ENCODE peak calls at places on chromosomes 3 and 15, in nine cellular contexts. One of them, this sample, is unnamed. For H3K36me3, the result is how much of the 10 kb centered on the place peaks cover.

GRCh38 chr3:149448331-149448831 is 26.1 kb upstream of the TM4SF4 start:
- DNase-seq in ovary: no peak
- DNase-seq in brain microvascular endothelial cell: peak
- DNase-seq in heart left ventricle: no peak
- DNase-seq in neural progenitor cell: no peak
- DNase-seq in cardiac muscle cell: no peak
- DNase-seq in kidney epithelial cell: no peak
- DNase-seq in stomach: no peak
- DNase-seq in lower lobe of right lung: no peak
- DNase-seq in this sample: no peak

GRCh38 chr15:22253676-22254408 is 173.5 kb downstream of the OR4M2 start:
- DNase-seq in stomach: no peak
- DNase-seq in lower lobe of right lung: no peak
- DNase-seq in kidney epithelial cell: no peak
- DNase-seq in brain microvascular endothelial cell: no peak
- DNase-seq in cardiac muscle cell: no peak
- DNase-seq in heart left ventricle: no peak
- DNase-seq in neural progenitor cell: no peak
- DNase-seq in ovary: no peak
- DNase-seq in this sample: peak

GRCh38 chr3:141788147-141788546 is 24.9 kb downstream of the GRK7 start:
- DNase-seq in heart left ventricle: no peak
- DNase-seq in cardiac muscle cell: no peak
- DNase-seq in brain microvascular endothelial cell: no peak
- DNase-seq in ovary: no peak
- DNase-seq in neural progenitor cell: no peak
- DNase-seq in stomach: no peak
- DNase-seq in kidney epithelial cell: no peak
- DNase-seq in lower lobe of right lung: no peak
- DNase-seq in this sample: no peak

GRCh38 chr3:177603137-177603603 is 405.9 kb upstream of the TBL1XR1 start:
- DNase-seq in kidney epithelial cell: no peak
- DNase-seq in stomach: no peak
- DNase-seq in ovary: no peak
- DNase-seq in brain microvascular endothelial cell: no peak
- DNase-seq in cardiac muscle cell: no peak
- DNase-seq in neural progenitor cell: no peak
- DNase-seq in lower lobe of right lung: no peak
- DNase-seq in heart left ventricle: no peak
- DNase-seq in this sample: no peak

GRCh38 chr3:197298858-197299854 is 744 bp upstream of the DLG1 start:
- DNase-seq in ovary: peak
- DNase-seq in cardiac muscle cell: peak
- DNase-seq in neural progenitor cell: peak
- DNase-seq in stomach: peak
- DNase-seq in brain microvascular endothelial cell: no peak
- DNase-seq in lower lobe of right lung: peak
- DNase-seq in heart left ventricle: peak
- DNase-seq in kidney epithelial cell: no peak
- DNase-seq in this sample: peak

GRCh38 chr3:8320711-8321458 is 180.7 kb upstream of the LMCD1 start:
- DNase-seq in cardiac muscle cell: no peak
- DNase-seq in kidney epithelial cell: no peak
- DNase-seq in stomach: no peak
- DNase-seq in brain microvascular endothelial cell: no peak
- DNase-seq in lower lobe of right lung: no peak
- DNase-seq in neural progenitor cell: no peak
- DNase-seq in heart left ventricle: no peak
- DNase-seq in ovary: no peak
- DNase-seq in this sample: no peak

GRCh38 chr3:184583345-184584000 is 21.9 kb downstream of the EPHB3 start:
- DNase-seq in brain microvascular endothelial cell: no peak
- DNase-seq in lower lobe of right lung: no peak
- DNase-seq in heart left ventricle: peak
- DNase-seq in cardiac muscle cell: peak
- DNase-seq in ovary: peak
- DNase-seq in neural progenitor cell: peak
- DNase-seq in stomach: no peak
- DNase-seq in kidney epithelial cell: no peak
- DNase-seq in this sample: no peak

GRCh38 chr15:42059661-42060476 is 34.5 kb downstream of the PLA2G4D start:
- DNase-seq in kidney epithelial cell: no peak
- DNase-seq in cardiac muscle cell: peak
- DNase-seq in neural progenitor cell: peak
- DNase-seq in heart left ventricle: no peak
- DNase-seq in stomach: peak
- DNase-seq in lower lobe of right lung: no peak
- DNase-seq in brain microvascular endothelial cell: peak
- DNase-seq in ovary: peak
- DNase-seq in this sample: peak

GRCh38 chr3:190541008-190541407 is 27.1 kb downstream of the IL1RAP start:
- DNase-seq in lower lobe of right lung: no peak
- DNase-seq in kidney epithelial cell: no peak
- DNase-seq in stomach: no peak
- DNase-seq in heart left ventricle: no peak
- DNase-seq in neural progenitor cell: no peak
- DNase-seq in ovary: no peak
- DNase-seq in brain microvascular endothelial cell: no peak
- DNase-seq in cardiac muscle cell: no peak
- DNase-seq in this sample: no peak

GRCh38 chr15:56245871-56246814 is 2.5 kb upstream of the RFX7 start:
- DNase-seq in brain microvascular endothelial cell: peak
- DNase-seq in kidney epithelial cell: peak
- DNase-seq in lower lobe of right lung: peak
- DNase-seq in neural progenitor cell: peak
- DNase-seq in stomach: peak
- DNase-seq in ovary: peak
- DNase-seq in heart left ventricle: peak
- DNase-seq in cardiac muscle cell: peak
- DNase-seq in this sample: peak

GRCh38 chr3:86787091-86787490 is 203.9 kb downstream of the VGLL3 start:
- DNase-seq in cardiac muscle cell: no peak
- DNase-seq in kidney epithelial cell: no peak
- DNase-seq in lower lobe of right lung: no peak
- DNase-seq in stomach: no peak
- DNase-seq in brain microvascular endothelial cell: peak
- DNase-seq in heart left ventricle: no peak
- DNase-seq in neural progenitor cell: no peak
- DNase-seq in ovary: no peak
- DNase-seq in this sample: no peak

GRCh38 chr15:95995375-95996168 is 334.9 kb upstream of the NR2F2 start:
- DNase-seq in heart left ventricle: no peak
- DNase-seq in neural progenitor cell: no peak
- DNase-seq in lower lobe of right lung: no peak
- DNase-seq in cardiac muscle cell: no peak
- DNase-seq in stomach: no peak
- DNase-seq in ovary: no peak
- DNase-seq in brain microvascular endothelial cell: no peak
- DNase-seq in kidney epithelial cell: no peak
- DNase-seq in this sample: no peak

GRCh38 chr15:75131269-75131643 is 70.4 kb upstream of the C15orf39 start:
- DNase-seq in ovary: no peak
- DNase-seq in kidney epithelial cell: no peak
- DNase-seq in cardiac muscle cell: no peak
- DNase-seq in stomach: no peak
- DNase-seq in lower lobe of right lung: no peak
- DNase-seq in neural progenitor cell: no peak
- DNase-seq in brain microvascular endothelial cell: no peak
- DNase-seq in heart left ventricle: no peak
- DNase-seq in this sample: no peak

GRCh38 chr3:30795176-30795575 is 99.3 kb downstream of the GADL1 start:
- DNase-seq in lower lobe of right lung: no peak
- DNase-seq in ovary: no peak
- DNase-seq in kidney epithelial cell: no peak
- DNase-seq in stomach: no peak
- DNase-seq in heart left ventricle: no peak
- DNase-seq in neural progenitor cell: no peak
- DNase-seq in cardiac muscle cell: no peak
- DNase-seq in brain microvascular endothelial cell: no peak
- DNase-seq in this sample: no peak

GRCh38 chr3:57512174-57512573 is 32.0 kb downstream of the DNAH12 start:
- DNase-seq in ovary: no peak
- DNase-seq in kidney epithelial cell: no peak
- DNase-seq in lower lobe of right lung: no peak
- DNase-seq in heart left ventricle: no peak
- DNase-seq in cardiac muscle cell: no peak
- DNase-seq in brain microvascular endothelial cell: no peak
- DNase-seq in stomach: no peak
- DNase-seq in neural progenitor cell: no peak
- DNase-seq in this sample: no peak

GRCh38 chr3:15097889-15098288 is 1.1 kb downstream of the RBSN start:
- DNase-seq in neural progenitor cell: no peak
- DNase-seq in lower lobe of right lung: no peak
- DNase-seq in brain microvascular endothelial cell: peak
- DNase-seq in cardiac muscle cell: no peak
- DNase-seq in ovary: no peak
- DNase-seq in kidney epithelial cell: peak
- DNase-seq in stomach: no peak
- DNase-seq in heart left ventricle: no peak
- DNase-seq in this sample: peak

GRCh38 chr3:194423317-194423716 is 24.3 kb upstream of the GP5 start:
- DNase-seq in lower lobe of right lung: no peak
- DNase-seq in neural progenitor cell: no peak
- DNase-seq in heart left ventricle: no peak
- DNase-seq in cardiac muscle cell: peak
- DNase-seq in stomach: no peak
- DNase-seq in kidney epithelial cell: no peak
- DNase-seq in ovary: no peak
- DNase-seq in brain microvascular endothelial cell: no peak
- DNase-seq in this sample: no peak

GRCh38 chr3:194424373-194424772 is 25.3 kb upstream of the GP5 start:
- DNase-seq in cardiac muscle cell: no peak
- DNase-seq in kidney epithelial cell: no peak
- DNase-seq in heart left ventricle: no peak
- DNase-seq in stomach: no peak
- DNase-seq in neural progenitor cell: no peak
- DNase-seq in ovary: no peak
- DNase-seq in lower lobe of right lung: no peak
- DNase-seq in brain microvascular endothelial cell: no peak
- DNase-seq in this sample: no peak

GRCh38 chr3:194424953-194425352 is 25.9 kb upstream of the GP5 start:
- DNase-seq in cardiac muscle cell: no peak
- DNase-seq in ovary: no peak
- DNase-seq in neural progenitor cell: no peak
- DNase-seq in stomach: no peak
- DNase-seq in kidney epithelial cell: no peak
- DNase-seq in heart left ventricle: no peak
- DNase-seq in brain microvascular endothelial cell: no peak
- DNase-seq in lower lobe of right lung: no peak
- DNase-seq in this sample: no peak

GRCh38 chr3:194425399-194425798 is 26.3 kb upstream of the GP5 start:
- DNase-seq in neural progenitor cell: no peak
- DNase-seq in ovary: no peak
- DNase-seq in cardiac muscle cell: no peak
- DNase-seq in stomach: no peak
- DNase-seq in lower lobe of right lung: no peak
- DNase-seq in brain microvascular endothelial cell: no peak
- DNase-seq in kidney epithelial cell: no peak
- DNase-seq in heart left ventricle: no peak
- DNase-seq in this sample: no peak

GRCh38 chr3:194422188-194422587 is 23.1 kb upstream of the GP5 start:
- DNase-seq in ovary: no peak
- DNase-seq in heart left ventricle: no peak
- DNase-seq in cardiac muscle cell: no peak
- DNase-seq in neural progenitor cell: no peak
- DNase-seq in lower lobe of right lung: no peak
- DNase-seq in brain microvascular endothelial cell: no peak
- DNase-seq in stomach: no peak
- DNase-seq in kidney epithelial cell: no peak
- DNase-seq in this sample: no peak
- H3K36me3 ChIP-seq in ovary: under half
- H3K36me3 ChIP-seq in heart left ventricle: half or more
- H3K36me3 ChIP-seq in cardiac muscle cell: under half
- H3K36me3 ChIP-seq in neural progenitor cell: under half
- H3K36me3 ChIP-seq in lower lobe of right lung: half or more
- H3K36me3 ChIP-seq in brain microvascular endothelial cell: under half
- H3K36me3 ChIP-seq in stomach: half or more
- H3K36me3 ChIP-seq in kidney epithelial cell: under half
- H3K36me3 ChIP-seq in this sample: under half

GRCh38 chr15:88476635-88477038 is 9.1 kb downstream of the MRPS11 start:
- DNase-seq in cardiac muscle cell: peak
- DNase-seq in kidney epithelial cell: no peak
- DNase-seq in stomach: peak
- DNase-seq in heart left ventricle: peak
- DNase-seq in brain microvascular endothelial cell: peak
- DNase-seq in lower lobe of right lung: no peak
- DNase-seq in neural progenitor cell: peak
- DNase-seq in ovary: peak
- DNase-seq in this sample: no peak
- H3K36me3 ChIP-seq in cardiac muscle cell: under half
- H3K36me3 ChIP-seq in kidney epithelial cell: under half
- H3K36me3 ChIP-seq in stomach: half or more
- H3K36me3 ChIP-seq in heart left ventricle: half or more
- H3K36me3 ChIP-seq in brain microvascular endothelial cell: under half
- H3K36me3 ChIP-seq in lower lobe of right lung: half or more
- H3K36me3 ChIP-seq in neural progenitor cell: under half
- H3K36me3 ChIP-seq in ovary: under half
- H3K36me3 ChIP-seq in this sample: under half

DNA sequence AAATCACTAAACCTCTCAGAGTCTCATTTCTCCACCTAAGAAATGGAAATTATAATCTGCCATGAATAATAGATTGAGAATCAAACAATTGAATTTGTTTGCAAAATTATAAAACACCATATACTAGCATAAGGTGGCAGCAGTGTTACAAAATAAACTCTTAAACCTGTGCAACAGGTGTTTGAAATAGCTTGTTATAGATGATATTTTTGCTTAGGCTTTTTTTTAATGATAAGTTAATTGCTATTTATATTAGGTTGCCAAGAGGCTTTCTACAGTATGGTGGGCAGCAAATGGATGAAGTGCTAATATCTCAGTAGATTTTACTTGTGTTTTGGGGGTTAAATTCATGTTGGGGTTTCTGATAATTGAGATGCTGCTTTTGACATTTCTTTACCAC is 19.5 kb downstream of the NR1D2 start:
- DNase-seq in heart left ventricle: no peak
- DNase-seq in neural progenitor cell: no peak
- DNase-seq in cardiac muscle cell: no peak
- DNase-seq in lower lobe of right lung: no peak
- DNase-seq in kidney epithelial cell: no peak
- DNase-seq in ovary: no peak
- DNase-seq in stomach: no peak
- DNase-seq in brain microvascular endothelial cell: no peak
- DNase-seq in this sample: no peak
- H3K36me3 ChIP-seq in heart left ventricle: half or more
- H3K36me3 ChIP-seq in neural progenitor cell: under half
- H3K36me3 ChIP-seq in cardiac muscle cell: under half
- H3K36me3 ChIP-seq in lower lobe of right lung: half or more
- H3K36me3 ChIP-seq in kidney epithelial cell: under half
- H3K36me3 ChIP-seq in ovary: under half
- H3K36me3 ChIP-seq in stomach: half or more
- H3K36me3 ChIP-seq in brain microvascular endothelial cell: under half
- H3K36me3 ChIP-seq in this sample: under half

DNA sequence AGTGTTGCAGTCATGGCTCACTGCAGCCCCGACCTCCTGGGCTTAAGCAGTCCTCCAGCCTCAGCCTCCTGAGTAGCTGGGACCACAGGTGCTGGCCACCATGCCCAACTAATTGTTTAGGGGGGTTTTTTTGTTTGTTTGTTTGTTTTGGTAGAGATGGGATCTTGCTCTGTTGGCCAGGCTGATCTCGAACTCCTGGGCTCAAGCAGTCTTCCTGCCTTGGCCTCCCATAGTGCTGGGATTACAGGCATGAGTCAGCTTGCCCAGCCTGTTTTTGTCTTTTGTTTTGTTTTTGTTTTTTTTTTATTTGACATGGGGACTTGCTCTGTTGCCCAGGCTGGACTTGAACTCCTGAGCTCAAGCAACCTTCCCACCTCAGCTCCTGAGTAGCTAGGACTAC is 17.4 kb downstream of the NDUFB5 start:
- DNase-seq in heart left ventricle: no peak
- DNase-seq in ovary: no peak
- DNase-seq in lower lobe of right lung: no peak
- DNase-seq in cardiac muscle cell: no peak
- DNase-seq in kidney epithelial cell: no peak
- DNase-seq in neural progenitor cell: no peak
- DNase-seq in brain microvascular endothelial cell: no peak
- DNase-seq in stomach: no peak
- DNase-seq in this sample: no peak
- H3K36me3 ChIP-seq in heart left ventricle: half or more
- H3K36me3 ChIP-seq in ovary: under half
- H3K36me3 ChIP-seq in lower lobe of right lung: half or more
- H3K36me3 ChIP-seq in cardiac muscle cell: half or more
- H3K36me3 ChIP-seq in kidney epithelial cell: under half
- H3K36me3 ChIP-seq in neural progenitor cell: under half
- H3K36me3 ChIP-seq in brain microvascular endothelial cell: under half
- H3K36me3 ChIP-seq in stomach: half or more
- H3K36me3 ChIP-seq in this sample: under half